ENCODE peak calls at places on chromosomes 1 and 21, in five cellular contexts. M, L, W, A and O are unnamed samples.

GRCh38 chr1:234722904-234723588 is 113.1 kb upstream of the IRF2BP2 start:
- DNase-seq in M (peak; percentile 67), L (no peak), W (no peak), A (no peak), O (peak; percentile 65)

GRCh38 chr1:164787834-164788231 is 228.8 kb downstream of the PBX1 start:
- DNase-seq in M (no peak), L (no peak), W (peak; percentile 44), A (no peak), O (no peak)

GRCh38 chr21:21412096-21412495 is 413.9 kb downstream of the NCAM2 start:
- DNase-seq in M (no peak), L (no peak), W (no peak), A (no peak), O (no peak)

GRCh38 chr21:45383615-45384201 is 21.3 kb upstream of the COL18A1 start:
- DNase-seq in M (peak; percentile 12), L (no peak), W (peak; percentile 39), A (no peak), O (no peak)

GRCh38 chr1:98940680-98941079 is 64.0 kb downstream of the PLPPR5 start:
- DNase-seq in M (no peak), L (no peak), W (no peak), A (no peak), O (no peak)

GRCh38 chr1:58778593-58778992 is 5.3 kb downstream of the JUN start:
- DNase-seq in M (no peak), L (no peak), W (no peak), A (no peak), O (no peak)

GRCh38 chr1:56806804-56807203 is 12.4 kb downstream of the FYB2 start:
- DNase-seq in M (no peak), L (no peak), W (no peak), A (no peak), O (peak; percentile 24)

GRCh38 chr1:17156108-17156507 is 36.9 kb upstream of the PADI2 start:
- DNase-seq in M (no peak), L (no peak), W (no peak), A (no peak), O (no peak)

GRCh38 chr1:9844106-9844505 is 20.3 kb upstream of the CLSTN1 start:
- DNase-seq in M (no peak), L (no peak), W (no peak), A (no peak), O (no peak)

GRCh38 chr1:109274533-109275476 is 8.1 kb downstream of the PSRC1 start:
- DNase-seq in M (peak; percentile 29), L (no peak), W (peak; percentile 87), A (no peak), O (peak; percentile 80)

GRCh38 chr1:238960071-238960470 is 426.3 kb upstream of the CHRM3 start:
- DNase-seq in M (no peak), L (no peak), W (no peak), A (no peak), O (no peak)

GRCh38 chr1:24062221-24062620 is 49.7 kb downstream of the MYOM3 start:
- DNase-seq in M (no peak), L (no peak), W (no peak), A (no peak), O (no peak)

GRCh38 chr1:202821467-202821866 is 10.7 kb downstream of the PCAT6 start:
- DNase-seq in M (no peak), L (no peak), W (no peak), A (no peak), O (no peak)

DNA sequence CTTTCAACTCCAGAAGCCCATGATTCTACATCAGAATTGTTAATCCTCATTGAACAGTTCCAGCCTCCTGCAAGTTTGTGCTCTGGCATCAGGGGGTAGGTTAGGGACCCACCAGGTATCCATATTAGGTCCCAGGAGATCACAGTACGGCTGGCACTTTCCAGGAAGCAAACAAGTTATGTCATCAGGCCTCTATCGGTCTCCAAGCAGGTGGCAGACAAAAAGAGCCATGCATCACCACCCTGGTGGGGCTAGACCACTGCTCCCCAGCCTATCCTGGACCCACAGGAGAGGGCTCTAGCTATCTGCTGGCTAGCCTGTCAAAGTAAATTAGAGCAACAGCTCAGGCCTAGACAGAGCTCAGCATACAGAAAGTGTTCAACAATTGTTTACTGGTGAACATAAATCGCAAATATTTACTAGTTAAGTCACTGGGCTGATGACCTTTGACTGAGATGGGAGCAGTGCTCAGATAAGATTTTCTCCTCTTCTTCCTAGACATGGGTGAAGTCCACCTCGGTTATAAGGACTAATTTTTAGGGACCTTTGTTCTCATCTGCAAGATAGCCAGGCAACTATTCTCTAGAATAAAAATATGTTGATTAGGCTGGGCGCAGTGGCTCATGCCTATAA is 6.4 kb downstream of the NUAK2 start:
- DNase-seq in M (no peak), L (no peak), W (no peak), A (no peak), O (no peak)
- H3K4me1 ChIP-seq in M (peaks cover 69% of the 10 kb centered on the region), L (peaks cover 92% of the 10 kb centered on the region), W (peaks cover 50% of the 10 kb centered on the region), A (peaks cover 94% of the 10 kb centered on the region), O (peaks cover 55% of the 10 kb centered on the region)

GRCh38 chr1:42956739-42957138 is 1.9 kb downstream of the SLC2A1 start:
- DNase-seq in M (no peak), L (no peak), W (no peak), A (no peak), O (no peak)

GRCh38 chr1:42955311-42956063 is 3.2 kb downstream of the SLC2A1 start:
- DNase-seq in M (no peak), L (peak; percentile 61), W (no peak), A (no peak), O (no peak)

GRCh38 chr1:42951588-42951987 is 7.1 kb downstream of the SLC2A1 start:
- DNase-seq in M (no peak), L (no peak), W (no peak), A (no peak), O (no peak)

GRCh38 chr1:42952353-42953001 is 6.2 kb downstream of the SLC2A1 start:
- DNase-seq in M (no peak), L (no peak), W (no peak), A (no peak), O (no peak)

DNA sequence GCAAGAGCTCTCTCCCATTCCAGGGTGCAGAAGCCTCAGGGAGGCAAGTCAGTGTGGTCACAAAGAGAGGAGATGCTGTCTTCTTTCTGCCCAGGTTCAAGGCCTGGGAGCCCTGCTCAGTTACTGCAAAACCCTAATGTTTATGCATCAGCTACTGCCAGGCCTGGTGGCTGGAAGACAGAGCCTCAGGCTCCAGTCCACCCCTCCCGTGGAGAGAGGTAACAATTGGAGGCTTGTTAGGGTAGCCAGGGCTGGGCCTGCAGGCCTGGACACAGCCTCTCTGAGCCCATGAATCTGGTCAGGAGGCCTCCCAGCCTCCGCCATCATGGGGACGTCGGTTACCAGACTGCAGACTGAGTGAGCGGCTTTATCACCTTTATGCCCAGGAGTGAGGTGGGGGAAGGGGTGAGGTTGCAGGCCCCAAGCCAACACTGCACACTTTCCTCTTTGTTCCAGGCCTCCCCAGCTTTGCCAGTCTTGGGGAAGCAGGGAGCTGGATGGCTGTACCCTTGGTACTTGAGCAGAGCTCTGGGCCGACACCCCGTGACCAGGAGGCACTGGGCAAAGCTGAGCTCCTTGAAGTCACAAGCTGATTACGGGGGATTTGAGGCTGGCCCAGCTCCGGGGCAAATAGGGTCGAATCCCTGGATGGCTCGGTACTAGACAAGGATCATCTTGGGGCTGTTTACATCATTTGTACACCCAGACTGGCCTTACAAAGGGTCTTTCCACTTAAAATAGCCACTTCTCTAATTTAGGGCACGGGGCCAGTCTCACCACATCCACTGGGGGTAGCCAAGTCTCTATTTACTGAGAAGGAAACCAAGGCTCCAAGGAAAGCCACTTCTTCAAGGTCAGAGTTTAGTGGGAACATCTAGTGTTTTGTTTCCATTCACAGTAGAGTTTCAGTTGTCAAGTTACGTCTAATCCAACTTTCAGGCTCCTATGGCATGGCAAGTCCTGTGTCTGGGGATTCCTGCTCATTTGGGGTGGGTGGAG is 5.2 kb downstream of the SLC2A1 start:
- DNase-seq in M (no peak), L (no peak), W (no peak), A (no peak), O (no peak)
- H3K4me1 ChIP-seq in M (peaks cover 74% of the 10 kb centered on the region), L (peaks cover 70% of the 10 kb centered on the region), W (peaks cover 63% of the 10 kb centered on the region), A (peaks cover 81% of the 10 kb centered on the region), O (peaks cover 11% of the 10 kb centered on the region)

DNA sequence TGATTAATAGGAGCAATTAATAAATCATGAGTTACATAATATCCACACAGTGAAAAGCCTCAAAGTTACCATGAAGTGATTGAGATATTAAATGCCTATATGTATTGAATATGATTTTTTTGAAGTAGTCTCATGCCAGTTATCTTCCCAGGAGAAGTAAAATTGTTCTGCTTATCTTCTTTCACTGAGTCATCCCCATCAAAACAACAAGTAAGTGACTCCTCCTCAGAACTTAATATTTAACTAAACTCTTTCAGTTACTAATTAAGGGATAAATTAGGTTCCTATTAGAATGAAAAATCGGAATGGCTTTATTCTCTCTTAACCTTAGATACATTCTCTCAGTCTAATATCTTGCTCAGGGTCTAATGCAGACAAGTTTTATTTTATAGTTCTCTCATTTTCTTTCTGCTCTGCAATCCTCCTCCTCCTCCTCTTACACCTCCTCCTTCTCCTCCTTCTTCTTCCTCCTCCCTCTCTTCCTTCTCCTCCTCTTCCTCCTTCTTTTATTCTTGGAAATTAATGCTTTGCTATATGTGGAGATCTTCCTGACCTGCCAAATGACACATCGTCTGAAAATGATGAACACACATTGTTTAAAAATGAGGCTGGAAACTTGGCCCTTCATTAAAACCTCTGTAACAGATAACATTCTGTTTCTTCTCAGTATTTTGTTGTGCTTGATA is 110.9 kb downstream of the RUNX1 start:
- DNase-seq in M (no peak), L (no peak), W (no peak), A (no peak), O (no peak)
- H3K4me1 ChIP-seq in M (no peaks in the 10 kb centered on the region), L (peaks cover 21% of the 10 kb centered on the region), W (peaks cover 4% of the 10 kb centered on the region), A (peaks cover 89% of the 10 kb centered on the region), O (no peaks in the 10 kb centered on the region)

GRCh38 chr1:16149146-16149545 is 6.7 kb downstream of the EPHA2 start:
- DNase-seq in M (no peak), L (no peak), W (no peak), A (no peak), O (no peak)

GRCh38 chr1:16149702-16150488 is 6.0 kb downstream of the EPHA2 start:
- DNase-seq in M (no peak), L (no peak), W (no peak), A (no peak), O (no peak)

GRCh38 chr1:16147615-16147926 is 8.3 kb downstream of the EPHA2 start:
- DNase-seq in M (no peak), L (no peak), W (no peak), A (no peak), O (no peak)

GRCh38 chr1:16146888-16147614 is 8.8 kb downstream of the EPHA2 start:
- DNase-seq in M (no peak), L (no peak), W (peak; percentile 75), A (no peak), O (no peak)

DNA sequence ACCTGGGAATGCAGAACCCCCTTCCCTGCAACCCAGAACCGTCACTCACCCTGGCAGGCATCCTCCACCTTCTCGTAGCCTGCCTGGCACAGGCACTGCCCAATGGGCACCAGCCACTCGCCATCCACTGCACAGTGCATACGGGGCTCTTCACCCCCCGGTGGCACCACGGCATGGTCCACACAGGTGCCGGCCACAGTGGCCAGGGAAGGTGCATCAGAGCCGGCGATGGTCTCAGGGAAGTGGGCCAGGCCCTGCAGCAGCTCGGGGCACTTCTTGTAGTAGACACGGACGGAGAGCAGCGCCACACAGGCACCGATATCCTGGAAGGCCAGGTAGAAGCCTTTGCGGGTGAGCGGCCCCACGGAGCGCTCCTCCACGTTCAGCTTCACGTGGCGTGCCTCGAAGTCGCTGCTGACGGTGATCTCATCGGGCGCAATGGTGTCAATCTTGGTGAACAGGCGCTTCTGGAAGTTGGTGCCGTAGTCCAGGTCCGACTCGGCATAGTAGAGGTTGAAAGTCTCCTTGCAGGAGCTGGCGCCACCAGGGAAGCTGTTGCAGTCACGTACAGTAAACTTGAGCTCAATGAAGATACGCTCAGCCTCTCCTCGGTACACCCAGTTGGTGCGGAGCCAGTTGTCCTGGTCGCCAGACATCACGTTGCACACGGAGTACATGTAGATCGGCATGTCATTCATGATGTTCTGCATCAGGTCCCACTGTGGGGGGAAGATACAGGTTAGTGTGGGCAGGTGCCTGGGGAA is 7.4 kb downstream of the EPHA2 start:
- DNase-seq in M (no peak), L (no peak), W (no peak), A (no peak), O (no peak)
- H3K4me1 ChIP-seq in M (peaks cover 98% of the 10 kb centered on the region), L (peaks cover 62% of the 10 kb centered on the region), W (peaks cover 78% of the 10 kb centered on the region), A (peaks cover 20% of the 10 kb centered on the region), O (peaks cover 21% of the 10 kb centered on the region)

GRCh38 chr1:12602633-12603024 is 15.4 kb downstream of the DHRS3 start:
- DNase-seq in M (no peak), L (no peak), W (no peak), A (no peak), O (peak; percentile 18)
- H3K4me1 ChIP-seq in M (peaks cover 78% of the 10 kb centered on the region), L (no peaks in the 10 kb centered on the region), W (peaks cover 43% of the 10 kb centered on the region), A (peaks cover 71% of the 10 kb centered on the region), O (peaks cover 31% of the 10 kb centered on the region)